ENCODE peak calls at places on chromosomes 2 and 18, in eight cellular contexts. L, N, J, Z, U, Y, G and T are unnamed samples.
A peak's percentile ranks its signal among the peaks of the same experiment; 100 is the strongest.

GRCh38 chr2:204145197-204146190 is 208.9 kb downstream of the ICOS start:
- DNase-seq in U (peak; percentile 75), Y (peak; percentile 63), Z (peak; percentile 77), N (peak; percentile 16), G (peak; percentile 85), J (peak; percentile 72), L (peak; percentile 83), T (peak; percentile 37)

GRCh38 chr2:160522951-160523700 is 29.5 kb upstream of the RBMS1 start:
- DNase-seq in L (no peak), U (no peak), G (no peak), J (no peak), Y (peak; percentile 80), N (no peak), Z (no peak), T (no peak)

GRCh38 chr2:43169091-43169936 is 57.1 kb downstream of the ZFP36L2 start:
- DNase-seq in G (no peak), Z (no peak), J (no peak), N (no peak), U (peak; percentile 75), Y (no peak), L (peak; percentile 91), T (no peak)

GRCh38 chr2:46535360-46535759 is 56.0 kb downstream of the TMEM247 start:
- DNase-seq in G (no peak), L (no peak), N (no peak), Y (no peak), Z (no peak), U (no peak), J (no peak), T (no peak)

GRCh38 chr2:201254331-201254730 is 6.0 kb upstream of the CASP8 start:
- DNase-seq in U (peak; percentile 36), J (peak; percentile 35), Y (peak; percentile 52), N (no peak), G (no peak), L (peak; percentile 61), Z (no peak), T (peak; percentile 45)

GRCh38 chr2:128399690-128400291 is 81.1 kb upstream of the HS6ST1 start:
- DNase-seq in Y (no peak), N (no peak), L (no peak), G (no peak), Z (no peak), U (no peak), J (no peak), T (no peak)

GRCh38 chr2:10208736-10209135 is 86.2 kb downstream of the RRM2 start:
- DNase-seq in N (no peak), Z (no peak), U (no peak), G (no peak), L (no peak), Y (no peak), J (no peak), T (no peak)

GRCh38 chr2:222298311-222299150 is at the start of gene PAX3:
- DNase-seq in Z (no peak), U (no peak), J (no peak), N (peak; percentile 83), L (no peak), G (peak; percentile 87), Y (no peak), T (no peak)

GRCh38 chr18:58057291-58057965 is 13.4 kb downstream of the NEDD4L start:
- DNase-seq in L (no peak), N (no peak), U (no peak), Y (no peak), G (no peak), Z (no peak), J (no peak), T (no peak)

GRCh38 chr18:21191596-21192307 is 50.3 kb upstream of the GREB1L start:
- DNase-seq in N (no peak), U (peak; percentile 67), G (no peak), J (peak; percentile 61), Z (peak; percentile 20), Y (peak; percentile 55), L (peak; percentile 39), T (peak; percentile 16)

GRCh38 chr18:46174317-46175039 is 70.3 kb downstream of the HAUS1 start:
- DNase-seq in Z (peak; percentile 17), N (peak; percentile 88), J (peak; percentile 52), U (no peak), G (peak; percentile 80), Y (peak; percentile 30), L (peak; percentile 20), T (no peak)

GRCh38 chr2:173965372-173966025 is at the start of gene SP3:
- DNase-seq in J (peak; percentile 99), U (peak; percentile 98), G (peak; percentile 99), L (peak; percentile 97), Y (peak; percentile 97), N (peak; percentile 97), Z (peak; percentile 98), T (peak; percentile 88)

GRCh38 chr2:173963817-173964564 is 1.2 kb downstream of the SP3 start:
- DNase-seq in Z (peak; percentile 87), Y (peak; percentile 76), U (peak; percentile 95), G (peak; percentile 95), N (peak; percentile 99), J (peak; percentile 95), L (peak; percentile 96), T (peak; percentile 65)

GRCh38 chr2:173963323-173963816 is 1.8 kb downstream of the SP3 start:
- DNase-seq in G (peak; percentile 79), Y (peak; percentile 75), Z (no peak), L (peak; percentile 46), N (no peak), U (peak; percentile 76), J (peak; percentile 53), T (peak; percentile 40)

GRCh38 chr2:173966274-173967098 is 1.3 kb upstream of the SP3 start:
- DNase-seq in N (no peak), Y (no peak), U (peak; percentile 72), L (no peak), G (no peak), J (no peak), Z (no peak), T (no peak)

GRCh38 chr2:173964565-173965371 is 405 bp downstream of the SP3 start:
- DNase-seq in N (peak; percentile 95), U (peak; percentile 90), Z (peak; percentile 84), J (peak; percentile 95), G (peak; percentile 94), Y (peak; percentile 83), L (peak; percentile 89), T (peak; percentile 61)
- TF ChIP-seq POLR2A in N (no peak), U (peak; percentile 83), Z (peak; percentile 29), J (peak; percentile 58), G (no peak), Y (peak; percentile 82), L (peak; percentile 80), T (peak; percentile 91)

GRCh38 chr2:240820014-240820606 is at the start of gene KIF1A:
- DNase-seq in U (no peak), G (peak; percentile 57), Z (no peak), L (no peak), Y (no peak), J (no peak), N (peak; percentile 84), T (no peak)
- TF ChIP-seq POLR2A in U (no peak), G (no peak), Z (no peak), L (no peak), Y (no peak), J (peak; percentile 79), N (no peak), T (no peak)

GRCh38 chr2:178482437-178482836 is 2.2 kb downstream of the PLEKHA3 start:
- DNase-seq in Z (no peak), L (no peak), U (no peak), Y (no peak), J (no peak), G (no peak), N (no peak), T (no peak)

GRCh38 chr2:178478442-178479274 is at the start of gene FKBP7:
- DNase-seq in Z (peak; percentile 88), L (peak; percentile 91), N (peak; percentile 97), J (peak; percentile 88), Y (peak; percentile 77), G (peak; percentile 94), U (peak; percentile 84), T (peak; percentile 52)

GRCh38 chr2:178479275-178479616 is 846 bp upstream of the FKBP7 start:
- DNase-seq in N (no peak), Z (no peak), Y (no peak), U (no peak), J (no peak), G (no peak), L (no peak), T (no peak)

GRCh38 chr2:178479758-178480226 is 465 bp upstream of the PLEKHA3 start:
- DNase-seq in Y (no peak), N (no peak), J (no peak), Z (no peak), G (no peak), L (no peak), U (no peak), T (no peak)

GRCh38 chr2:178480227-178481181 is at the start of gene PLEKHA3:
- DNase-seq in L (peak; percentile 95), J (peak; percentile 98), Y (peak; percentile 94), U (peak; percentile 96), Z (peak; percentile 98), G (peak; percentile 97), N (peak; percentile 98), T (peak; percentile 91)
- TF ChIP-seq POLR2A in L (peak; percentile 87), J (peak; percentile 85), Y (peak; percentile 84), U (peak; percentile 37), Z (peak; percentile 80), G (no peak), N (peak; percentile 87), T (peak; percentile 39)

DNA sequence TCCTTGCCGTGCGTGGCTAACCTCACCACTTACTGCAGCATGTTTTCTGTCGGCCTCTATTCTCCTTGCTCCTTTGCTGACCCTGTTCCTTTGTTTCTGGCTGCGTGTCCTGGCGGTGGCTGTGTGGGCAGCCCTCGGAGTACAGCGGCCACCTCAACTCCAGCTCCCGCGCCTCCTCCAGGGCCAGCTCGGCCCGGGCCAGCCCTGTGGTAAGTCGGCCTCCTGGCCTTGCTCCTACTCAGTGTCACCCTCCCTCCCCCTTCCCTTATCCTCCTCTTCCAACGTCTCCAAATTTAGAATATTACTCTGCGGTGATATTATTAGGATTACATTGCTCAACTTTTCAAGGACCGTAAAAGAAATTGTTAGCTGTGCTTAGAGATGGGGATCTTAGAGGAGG is 59.5 kb upstream of the RBM44 start:
- DNase-seq in J (peak; percentile 79), L (no peak), G (no peak), Z (peak; percentile 79), U (no peak), Y (no peak), N (peak; percentile 73), T (no peak)
- TF ChIP-seq POLR2A in J (no peak), L (no peak), G (no peak), Z (peak; percentile 57), U (no peak), Y (peak; percentile 37), N (no peak), T (no peak)